ENCODE peak calls at places on chromosomes 1 and 21, in nine cellular contexts. G, E, Q, T, D, Z, F, K and M are unnamed samples.

GRCh38 chr1:95438213-95438948 is 204.4 kb downstream of the RWDD3 start:
- DNase-seq in E (no peak), Z (no peak), G (no peak), Q (no peak), T (no peak), K (peak; percentile 38), F (no peak), D (no peak), M (no peak)

GRCh38 chr21:42309753-42310213 is 5.4 kb downstream of the TFF3 start:
- DNase-seq in Z (no peak), F (peak; percentile 4), E (no peak), G (peak; percentile 78), T (peak; percentile 56), K (peak; percentile 84), D (peak; percentile 31), Q (peak; percentile 48), M (peak; percentile 63)

GRCh38 chr1:55507578-55507931 is 292.4 kb upstream of the USP24 start:
- DNase-seq in Q (no peak), F (no peak), G (no peak), K (no peak), T (no peak), D (no peak), E (no peak), Z (no peak), M (no peak)

GRCh38 chr1:172135076-172135672 is 285.3 kb upstream of the C1orf105 start:
- DNase-seq in Z (no peak), E (no peak), T (no peak), D (no peak), K (peak; percentile 75), F (no peak), Q (peak; percentile 62), G (no peak), M (no peak)

GRCh38 chr1:21764615-21765423 is 18.1 kb downstream of the USP48 start:
- DNase-seq in F (peak; percentile 88), E (peak; percentile 98), Q (peak; percentile 96), G (no peak), D (peak; percentile 88), K (peak; percentile 63), Z (peak; percentile 65), T (peak; percentile 71), M (peak; percentile 94)

GRCh38 chr21:43864313-43864805 is 664 bp upstream of the AGPAT3 start:
- DNase-seq in T (peak; percentile 52), G (peak; percentile 92), D (peak; percentile 54), Z (no peak), E (peak; percentile 45), Q (peak; percentile 64), K (peak; percentile 84), F (no peak), M (no peak)

GRCh38 chr1:38817267-38817957 is 42.2 kb downstream of the RRAGC start:
- DNase-seq in K (no peak), G (no peak), E (no peak), Z (no peak), D (no peak), F (no peak), T (no peak), Q (no peak), M (no peak)

GRCh38 chr21:14766241-14766640 is 220.1 kb upstream of the SAMSN1 start:
- DNase-seq in T (no peak), Z (no peak), F (no peak), Q (no peak), D (no peak), K (peak; percentile 66), G (no peak), E (no peak), M (no peak)

GRCh38 chr1:35390600-35391494 is 122.3 kb downstream of the ZMYM4 start:
- DNase-seq in T (no peak), Q (no peak), K (peak; percentile 72), G (no peak), D (no peak), E (peak; percentile 21), Z (no peak), F (no peak), M (no peak)

GRCh38 chr1:147080013-147080661 is 92.1 kb downstream of the PRKAB2 start:
- DNase-seq in E (no peak), Q (no peak), F (no peak), D (no peak), Z (no peak), T (no peak), G (peak; percentile 55), K (peak; percentile 57), M (no peak)

GRCh38 chr1:47812848-47813508 is 184.2 kb downstream of the TRABD2B start:
- DNase-seq in K (no peak), E (no peak), F (peak; percentile 39), Q (no peak), T (no peak), Z (no peak), D (no peak), G (no peak), M (no peak)

DNA sequence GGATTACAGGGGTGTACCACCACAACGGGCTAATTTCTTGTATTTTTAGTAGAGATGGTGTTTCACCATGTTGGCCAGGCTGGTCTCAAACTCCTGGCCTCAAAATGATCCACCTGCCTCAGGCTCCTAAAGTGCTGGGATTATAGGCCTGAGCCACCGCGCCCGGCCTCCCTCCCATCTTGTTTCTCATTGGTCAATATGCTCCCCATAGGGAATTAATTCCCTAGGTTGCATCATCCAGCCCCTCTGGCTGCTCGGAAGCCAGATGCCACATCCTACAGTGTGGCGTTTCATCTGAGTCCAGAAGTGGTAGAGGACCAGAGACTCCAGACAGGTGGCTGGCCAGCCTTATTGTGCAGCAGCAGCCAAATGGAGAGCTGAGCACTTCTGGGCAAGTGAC is 11.5 kb upstream of the VASH2 start:
- DNase-seq in Z (no peak), K (no peak), Q (no peak), D (no peak), G (no peak), E (no peak), F (no peak), T (no peak), M (no peak)
- TF ChIP-seq CTCF in Z (no peak), K (no peak), Q (no peak), D (no peak), G (no peak), E (no peak), F (no peak), T (no peak), M (no peak)

DNA sequence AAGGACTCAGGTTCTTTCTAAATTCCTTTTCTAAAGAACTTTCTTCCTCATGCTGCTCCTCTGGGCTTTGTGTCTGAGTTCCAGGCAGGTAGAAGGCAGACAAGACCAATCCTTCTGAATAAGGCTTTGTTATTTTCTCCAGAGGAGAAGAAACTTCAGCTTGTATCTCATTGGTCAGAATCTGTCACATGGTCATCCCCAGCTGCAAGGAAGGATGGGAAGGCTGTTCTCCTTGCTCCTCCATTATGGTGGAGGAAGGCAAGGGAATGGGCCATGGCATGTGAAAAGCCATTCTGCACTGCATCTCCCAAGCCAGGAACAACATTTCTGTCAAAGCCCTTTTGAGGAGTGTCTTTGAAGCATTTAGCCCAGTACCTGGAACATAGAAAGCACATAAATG is 50.6 kb upstream of the NTPCR start:
- DNase-seq in Q (no peak), Z (no peak), G (no peak), F (no peak), D (no peak), T (no peak), K (no peak), E (no peak), M (no peak)
- TF ChIP-seq CTCF in Q (no peak), Z (no peak), G (no peak), F (no peak), D (no peak), T (no peak), K (no peak), E (no peak), M (no peak)

DNA sequence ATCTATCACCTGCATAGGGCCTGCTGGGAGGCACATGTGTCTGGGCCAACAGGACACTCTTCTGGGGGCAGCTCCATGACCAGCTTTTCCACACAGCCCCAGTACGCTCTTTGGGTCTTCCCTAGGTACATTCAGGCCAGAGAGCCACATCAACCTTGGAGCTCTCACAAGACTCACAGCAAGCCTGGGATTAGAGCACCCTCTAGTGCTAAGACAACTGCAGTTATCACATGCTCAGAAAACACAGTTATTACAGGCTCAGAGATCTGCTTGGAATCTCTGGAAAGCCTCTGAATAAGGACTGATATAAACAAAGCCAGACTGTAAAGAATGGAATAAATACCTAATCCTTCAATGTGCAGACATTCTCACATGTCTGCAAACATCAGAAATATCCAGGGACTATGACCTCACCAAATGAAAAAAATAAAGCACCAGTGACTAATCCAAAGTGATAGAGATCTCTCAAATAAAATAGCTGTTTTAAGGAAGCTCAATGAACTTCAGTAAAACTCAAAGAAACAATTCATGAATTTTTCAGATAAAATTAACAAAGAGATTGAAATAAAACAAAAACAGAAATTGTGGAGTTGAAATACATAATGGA is 563.9 kb upstream of the NR5A2 start:
- DNase-seq in D (peak; percentile 18), T (no peak), Q (peak; percentile 80), Z (no peak), F (peak; percentile 64), G (peak; percentile 11), K (peak; percentile 88), E (peak; percentile 36), M (no peak)
- TF ChIP-seq CTCF in D (peak; percentile 72), T (peak; percentile 15), Q (peak; percentile 79), Z (no peak), F (peak; percentile 60), G (peak; percentile 14), K (peak; percentile 87), E (peak; percentile 67), M (no peak)

GRCh38 chr1:46692806-46693770 is 21.4 kb downstream of the TEX38 start:
- DNase-seq in F (no peak), T (no peak), D (no peak), E (no peak), Z (no peak), Q (no peak), G (no peak), K (no peak), M (no peak)

GRCh38 chr1:46690931-46691411 is 19.3 kb downstream of the TEX38 start:
- DNase-seq in K (no peak), Z (no peak), E (no peak), T (no peak), Q (no peak), G (no peak), D (no peak), F (no peak), M (no peak)

GRCh38 chr1:46689897-46690296 is 18.2 kb downstream of the TEX38 start:
- DNase-seq in D (no peak), G (no peak), F (no peak), E (no peak), Q (no peak), Z (no peak), T (no peak), K (no peak), M (no peak)

GRCh38 chr1:46689326-46689725 is 17.7 kb downstream of the TEX38 start:
- DNase-seq in Q (no peak), F (no peak), K (no peak), Z (no peak), T (no peak), E (no peak), G (no peak), D (no peak), M (no peak)

DNA sequence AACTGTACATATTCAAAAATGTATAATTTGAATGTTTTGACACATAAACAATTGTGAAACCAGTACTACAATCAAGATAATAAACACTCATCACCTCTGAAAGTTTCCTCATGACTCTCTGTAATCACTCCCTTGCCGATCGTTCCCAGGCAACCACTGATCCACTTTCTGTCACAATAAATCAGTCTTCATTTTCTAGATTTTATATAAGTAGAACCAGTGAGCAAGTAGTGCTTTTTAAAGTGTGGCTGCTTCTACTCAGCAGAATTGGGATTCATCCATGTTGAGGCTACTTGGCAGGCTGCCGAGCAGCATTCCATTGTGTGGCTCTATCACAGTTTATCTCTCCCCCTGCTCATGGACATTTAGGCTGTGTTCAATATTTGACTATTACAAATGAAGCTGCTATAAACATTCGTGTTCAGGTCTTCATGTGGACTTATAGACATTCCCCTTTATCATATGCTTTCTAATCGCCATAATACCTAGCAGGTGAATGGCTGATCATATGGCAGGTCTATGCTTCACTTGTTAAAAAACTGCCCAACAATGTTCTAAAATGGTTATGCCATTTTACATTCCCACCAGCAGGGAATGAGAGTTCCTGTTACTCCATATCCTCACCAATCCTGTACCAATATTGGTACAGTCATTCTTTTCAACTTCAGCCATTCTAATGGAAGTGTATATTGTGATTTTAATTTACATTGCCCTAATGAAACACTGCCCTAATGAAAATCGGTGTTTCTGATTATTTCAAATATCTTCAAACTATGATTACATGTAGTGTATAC is 20.5 kb downstream of the TEX38 start:
- DNase-seq in K (no peak), Q (no peak), G (no peak), F (no peak), D (no peak), E (peak; percentile 36), T (no peak), Z (no peak), M (no peak)
- TF ChIP-seq CTCF in K (peak; percentile 16), Q (no peak), G (no peak), F (peak; percentile 12), D (peak; percentile 36), E (peak; percentile 26), T (no peak), Z (no peak), M (no peak)